ENCODE peak calls at places on chromosomes 12 and 14, in six cellular contexts. W, E, K, L, N and O are unnamed samples.

GRCh38 chr12:29732211-29732992 is 51.3 kb downstream of the TMTC1 start:
- DNase-seq in W (no peak), E (no peak), K (no peak), L (no peak), N (no peak), O (no peak)

GRCh38 chr12:126069549-126070165 is 1004.4 kb downstream of the AACS start:
- DNase-seq in W (no peak), E (no peak), K (peak), L (peak), N (peak), O (no peak)

GRCh38 chr14:104394606-104394910 is 185.0 kb upstream of the C14orf180 start:
- DNase-seq in W (no peak), E (peak), K (no peak), L (no peak), N (no peak), O (peak)

GRCh38 chr12:78035913-78036658 is 205.4 kb downstream of the NAV3 start:
- DNase-seq in W (no peak), E (no peak), K (no peak), L (no peak), N (no peak), O (no peak)

GRCh38 chr14:33871394-33871793 is 79.5 kb downstream of the EGLN3 start:
- DNase-seq in W (no peak), E (no peak), K (no peak), L (no peak), N (no peak), O (no peak)

GRCh38 chr14:78259831-78260230 is 89.7 kb downstream of the NRXN3 start:
- DNase-seq in W (no peak), E (no peak), K (no peak), L (no peak), N (no peak), O (no peak)

GRCh38 chr14:59046746-59047145 is 141.7 kb upstream of the DAAM1 start:
- DNase-seq in W (no peak), E (no peak), K (no peak), L (no peak), N (no peak), O (no peak)

GRCh38 chr14:92456215-92457017 is 57.2 kb upstream of the RIN3 start:
- DNase-seq in W (no peak), E (peak), K (peak), L (peak), N (peak), O (no peak)

GRCh38 chr14:54594531-54594930 is 27.6 kb downstream of the SAMD4A start:
- DNase-seq in W (no peak), E (no peak), K (no peak), L (no peak), N (no peak), O (no peak)

GRCh38 chr12:46459111-46459510 is 86.5 kb upstream of the SLC38A2 start:
- DNase-seq in W (no peak), E (no peak), K (no peak), L (no peak), N (no peak), O (no peak)

GRCh38 chr12:5439333-5439732 is 7.4 kb downstream of the NTF3 start:
- DNase-seq in W (no peak), E (no peak), K (no peak), L (no peak), N (no peak), O (no peak)

GRCh38 chr12:116200812-116201211 is 76.7 kb downstream of the MED13L start:
- DNase-seq in W (no peak), E (no peak), K (no peak), L (no peak), N (no peak), O (no peak)

GRCh38 chr12:116194935-116195431 is 82.5 kb downstream of the MED13L start:
- DNase-seq in W (no peak), E (no peak), K (peak), L (no peak), N (peak), O (no peak)

GRCh38 chr12:116196226-116196625 is 81.3 kb downstream of the MED13L start:
- DNase-seq in W (no peak), E (no peak), K (no peak), L (no peak), N (no peak), O (no peak)

GRCh38 chr12:116199160-116199559 is 78.3 kb downstream of the MED13L start:
- DNase-seq in W (no peak), E (no peak), K (no peak), L (no peak), N (no peak), O (no peak)

DNA sequence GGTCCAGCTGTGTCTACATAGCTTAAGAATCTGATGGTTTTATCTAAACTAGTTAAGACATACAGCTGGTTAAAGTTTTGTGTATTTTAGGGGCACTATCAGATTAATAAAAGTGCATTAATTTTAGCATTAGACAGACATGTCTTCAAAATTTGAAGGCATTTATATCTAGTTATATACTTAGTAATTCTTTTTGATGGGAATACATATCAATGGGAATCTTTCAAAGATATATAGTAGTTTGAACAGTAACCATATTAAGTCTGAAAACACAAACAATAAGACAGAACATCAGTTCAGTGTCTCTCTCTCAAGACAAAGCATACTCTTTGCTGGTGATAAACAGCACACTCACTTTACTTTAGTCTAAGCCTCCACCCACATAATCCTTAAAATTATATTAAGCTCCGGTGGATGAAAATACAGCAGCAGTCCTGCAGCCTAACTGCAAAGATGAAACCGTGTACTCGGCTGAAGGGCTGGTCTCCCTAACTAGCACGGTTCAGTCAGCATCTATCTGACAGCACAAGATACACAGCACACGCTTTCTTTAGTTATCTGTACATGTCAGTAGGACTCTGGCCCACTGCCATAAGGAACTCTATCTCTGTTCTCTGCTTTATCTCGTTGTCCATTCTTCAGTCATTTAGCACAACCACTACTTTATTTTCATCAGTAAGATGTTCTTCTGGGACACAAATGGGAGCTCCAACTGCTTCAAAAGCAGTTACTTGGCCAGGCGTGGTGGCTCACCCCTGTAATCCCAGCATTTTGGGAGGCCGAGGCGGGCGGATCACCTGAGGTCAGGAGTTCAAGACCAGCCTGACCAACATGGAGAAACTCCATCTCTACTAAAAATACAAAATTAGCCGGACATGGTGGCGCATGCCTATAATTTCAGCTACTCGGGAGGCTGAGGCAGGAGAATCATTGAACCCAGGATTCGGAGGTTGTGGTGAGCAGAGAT is 80.5 kb downstream of the MED13L start:
- DNase-seq in W (no peak), E (no peak), K (no peak), L (no peak), N (no peak), O (no peak)
- TF ChIP-seq POLR2A in W (no peak), E (no peak), K (no peak), L (no peak), N (no peak), O (no peak)

GRCh38 chr14:91318911-91319310 is 74.4 kb upstream of the GPR68 start:
- DNase-seq in W (no peak), E (peak), K (no peak), L (no peak), N (no peak), O (no peak)
- TF ChIP-seq POLR2A in W (no peak), E (no peak), K (no peak), L (no peak), N (no peak), O (no peak)

GRCh38 chr12:1916396-1917171 is 1.9 kb downstream of the CACNA2D4 start:
- DNase-seq in W (peak), E (peak), K (no peak), L (no peak), N (no peak), O (peak)
- TF ChIP-seq POLR2A in W (no peak), E (no peak), K (no peak), L (no peak), N (no peak), O (no peak)

GRCh38 chr12:132560831-132561783 is 49.3 kb downstream of the LRCOL1 start:
- DNase-seq in W (no peak), E (peak), K (peak), L (peak), N (peak), O (no peak)
- TF ChIP-seq POLR2A in W (no peak), E (no peak), K (no peak), L (no peak), N (no peak), O (no peak)

GRCh38 chr12:54054442-54055332 is 1.1 kb downstream of the HOXC4 start:
- DNase-seq in W (no peak), E (no peak), K (no peak), L (no peak), N (no peak), O (no peak)

GRCh38 chr12:54053625-54054441 is at the start of gene HOXC4:
- DNase-seq in W (no peak), E (no peak), K (peak), L (peak), N (peak), O (no peak)

GRCh38 chr12:54051916-54052744 is 1.5 kb upstream of the HOXC4 start:
- DNase-seq in W (no peak), E (peak), K (no peak), L (no peak), N (no peak), O (no peak)

GRCh38 chr12:54051081-54051912 is 2.3 kb upstream of the HOXC4 start:
- DNase-seq in W (no peak), E (peak), K (no peak), L (no peak), N (no peak), O (no peak)

GRCh38 chr12:54052745-54053624 is 650 bp upstream of the HOXC4 start:
- DNase-seq in W (no peak), E (peak), K (no peak), L (no peak), N (no peak), O (no peak)
- TF ChIP-seq POLR2A in W (no peak), E (no peak), K (peak), L (no peak), N (no peak), O (no peak)

DNA sequence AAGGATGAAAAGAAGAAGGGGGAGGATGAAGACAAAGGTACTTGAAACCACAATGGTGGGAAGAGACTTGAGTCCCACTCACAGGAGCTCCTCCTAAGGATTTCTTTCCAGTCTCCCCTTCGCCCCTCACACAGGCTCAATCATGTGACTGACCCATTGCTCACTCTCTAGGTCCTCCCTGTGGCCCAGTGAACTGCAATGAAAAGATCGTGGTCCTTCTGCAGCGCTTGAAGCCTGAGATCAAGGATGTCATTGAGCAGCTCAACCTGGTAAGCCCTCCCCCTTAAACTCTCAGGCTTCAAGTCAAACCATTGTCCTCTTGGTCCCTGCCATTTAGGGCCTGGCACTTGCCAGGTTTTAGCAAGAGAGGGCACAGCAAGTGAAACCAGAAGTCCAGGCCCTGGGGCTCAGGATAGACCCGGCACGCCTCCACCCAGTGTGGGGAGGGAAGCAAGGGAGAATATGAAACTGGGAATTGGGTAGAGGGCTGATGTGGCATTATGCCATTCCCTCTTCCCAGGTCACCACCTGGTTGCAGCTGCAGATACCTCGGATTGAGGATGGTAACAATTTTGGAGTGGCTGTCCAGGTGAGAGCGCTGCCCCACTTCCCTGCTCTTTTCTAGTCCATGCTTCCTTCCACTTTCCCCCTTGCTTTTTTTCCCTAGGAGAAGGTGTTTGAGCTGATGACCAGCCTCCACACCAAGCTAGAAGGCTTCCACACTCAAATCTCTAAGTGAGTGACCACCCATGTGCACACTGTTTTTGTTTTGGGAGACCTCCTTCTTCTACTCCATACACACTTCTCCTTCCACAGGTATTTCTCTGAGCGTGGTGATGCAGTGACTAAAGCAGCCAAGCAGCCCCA is 1.8 kb downstream of the PSME1 start:
- DNase-seq in W (no peak), E (peak), K (no peak), L (no peak), N (no peak), O (no peak)
- TF ChIP-seq POLR2A in W (no peak), E (no peak), K (no peak), L (no peak), N (no peak), O (no peak)

DNA sequence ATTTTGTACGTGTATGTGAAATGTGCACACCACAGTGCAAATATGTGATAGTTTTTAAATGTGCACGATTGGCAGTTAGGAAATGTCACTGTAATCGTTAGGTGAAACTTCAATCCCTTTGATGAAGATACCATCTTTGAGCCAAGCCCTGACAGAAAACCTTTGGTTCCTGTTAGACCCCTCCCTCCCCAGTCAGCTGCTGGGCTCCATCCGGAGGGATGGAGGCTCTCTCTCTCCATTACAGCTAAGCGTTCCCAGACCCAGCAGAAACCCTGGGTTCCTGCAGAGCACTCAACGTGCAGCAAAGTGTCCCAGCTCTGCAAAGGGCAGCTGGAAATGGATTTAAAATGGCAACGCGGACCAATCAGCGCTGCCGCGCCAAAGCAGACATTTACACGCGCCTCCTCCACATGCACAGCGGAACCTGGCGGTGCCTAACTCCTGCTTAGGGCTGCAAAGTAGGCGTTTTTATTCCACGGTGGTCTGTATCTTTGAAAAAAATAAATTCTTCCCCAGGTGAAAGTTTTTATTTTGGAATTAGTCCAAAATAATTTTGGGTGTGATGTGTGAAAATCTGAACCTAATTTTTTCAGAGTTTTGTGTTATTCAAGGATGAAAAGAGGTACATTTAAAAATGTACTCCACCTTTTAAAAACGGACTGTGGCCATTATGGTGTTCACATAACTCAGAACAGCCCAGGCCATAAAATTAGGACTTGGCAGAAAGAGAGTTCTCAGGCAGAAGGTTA is 1.4 kb upstream of the HMGA2 start:
- DNase-seq in W (no peak), E (no peak), K (peak), L (peak), N (peak), O (no peak)
- TF ChIP-seq POLR2A in W (no peak), E (no peak), K (no peak), L (no peak), N (no peak), O (no peak)

GRCh38 chr12:95701722-95702418 is 88.7 kb downstream of the NTN4 start:
- DNase-seq in W (no peak), E (no peak), K (no peak), L (no peak), N (no peak), O (no peak)
- TF ChIP-seq POLR2A in W (no peak), E (no peak), K (no peak), L (no peak), N (no peak), O (no peak)